ENCODE peak calls at places on chromosome 3, in four cellular contexts. X is stimulated activated CD4-positive, alpha-beta T cell treated with anti-CD3 and anti-CD28 coated beads, Interleukin-2, amount 100 ng/mL, for 48 hours; P is BJ; M is endothelial cell of umbilical vein. Z is an unnamed sample.
A peak's percentile ranks its signal among the peaks of the same experiment; 100 is the strongest.

GRCh38 chr3:177357352-177358084 is 160.2 kb upstream of the TBL1XR1 start:
- DNase-seq in M (peak; percentile 97), P (peak; percentile 30), X (no peak), Z (no peak)

GRCh38 chr3:155424041-155424605 is 130.6 kb upstream of the STRIT1 start:
- DNase-seq in X (no peak), M (no peak), P (no peak), Z (no peak)

GRCh38 chr3:197374951-197375560 is 76.6 kb upstream of the DLG1 start:
- DNase-seq in X (no peak), P (no peak), M (no peak), Z (no peak)

GRCh38 chr3:107508331-107508730 is 14.4 kb upstream of the BBX start:
- DNase-seq in X (no peak), P (no peak), M (no peak), Z (no peak)

GRCh38 chr3:47512416-47513124 is 942 bp downstream of the ELP6 start:
- DNase-seq in X (peak; percentile 6), M (peak; percentile 56), P (no peak), Z (no peak)

GRCh38 chr3:13103416-13104058 is 30.3 kb upstream of the IQSEC1 start:
- DNase-seq in X (no peak), P (no peak), M (no peak), Z (no peak)

GRCh38 chr3:150825916-150826377 is 63.0 kb upstream of the SIAH2 start:
- DNase-seq in M (no peak), X (no peak), P (no peak), Z (no peak)

GRCh38 chr3:72447059-72447946 is 400.9 kb downstream of the SHQ1 start:
- DNase-seq in X (peak; percentile 94), P (peak; percentile 28), M (peak; percentile 84), Z (peak; percentile 81)

GRCh38 chr3:61812517-61812916 is 251.1 kb downstream of the PTPRG start:
- DNase-seq in P (no peak), M (no peak), X (no peak), Z (no peak)

Z was measured in GM12892.